ENCODE peak calls at places on chromosomes 2 and 18, in four cellular contexts. J is stomach, Q is upper lobe of left lung, E is tibial nerve. I is an unnamed sample.

GRCh38 chr2:40128796-40129195 is 323.1 kb downstream of the SLC8A1 start:
- DNase-seq in J (no peak), Q (no peak), E (no peak), I (no peak)

GRCh38 chr2:17894005-17894404 is 15.5 kb downstream of the KCNS3 start:
- DNase-seq in J (no peak), Q (no peak), E (no peak), I (no peak)

GRCh38 chr2:160228141-160228963 is 28.3 kb upstream of the ITGB6 start:
- DNase-seq in J (no peak), Q (no peak), E (no peak), I (peak; percentile 58)

GRCh38 chr2:12330916-12331315 is 385.8 kb upstream of the TRIB2 start:
- DNase-seq in J (no peak), Q (no peak), E (no peak), I (no peak)

GRCh38 chr2:53515435-53516332 is 251.9 kb upstream of the CHAC2 start:
- DNase-seq in J (no peak), Q (no peak), E (no peak), I (no peak)

GRCh38 chr18:32443356-32443755 is 27.3 kb downstream of the GAREM1 start:
- DNase-seq in J (no peak), Q (no peak), E (no peak), I (no peak)

GRCh38 chr2:142907653-142908052 is 30.2 kb downstream of the KYNU start:
- DNase-seq in J (no peak), Q (no peak), E (no peak), I (no peak)

GRCh38 chr2:230913812-230914211 is 11.2 kb downstream of the GPR55 start:
- DNase-seq in J (peak; percentile 17), Q (peak; percentile 8), E (no peak), I (no peak)

GRCh38 chr2:121944072-121944829 is 188.8 kb downstream of the TSN start:
- DNase-seq in J (no peak), Q (no peak), E (peak; percentile 18), I (peak; percentile 14)

GRCh38 chr18:44637210-44638051 is 43.3 kb upstream of the SETBP1 start:
- DNase-seq in J (no peak), Q (no peak), E (no peak), I (peak; percentile 28)

GRCh38 chr2:205700331-205701132 is 18.2 kb downstream of the NRP2 start:
- DNase-seq in J (no peak), Q (peak; percentile 50), E (no peak), I (peak; percentile 41)

GRCh38 chr2:67600472-67600871 is 203.3 kb downstream of the ETAA1 start:
- DNase-seq in J (no peak), Q (no peak), E (no peak), I (no peak)

GRCh38 chr2:223054193-223054781 is 2.3 kb downstream of the KCNE4 start:
- DNase-seq in J (no peak), Q (peak; percentile 64), E (peak; percentile 85), I (no peak)

GRCh38 chr18:31206787-31207381 is 44.2 kb upstream of the DSC1 start:
- DNase-seq in J (peak; percentile 81), Q (peak; percentile 89), E (peak; percentile 13), I (peak; percentile 58)

GRCh38 chr2:96947949-96948348 is 38.4 kb downstream of the FAM178B start:
- DNase-seq in J (no peak), Q (no peak), E (no peak), I (no peak)

GRCh38 chr2:136891100-136891499 is 125.8 kb downstream of the THSD7B start:
- DNase-seq in J (no peak), Q (no peak), E (no peak), I (no peak)

GRCh38 chr2:108217211-108217610 is 22.6 kb upstream of the SULT1C3 start:
- DNase-seq in J (no peak), Q (no peak), E (no peak), I (no peak)

GRCh38 chr18:32389868-32390267 is 80.8 kb downstream of the GAREM1 start:
- DNase-seq in J (peak; percentile 92), Q (peak; percentile 83), E (no peak), I (no peak)

GRCh38 chr2:214772443-214773034 is 36.9 kb downstream of the BARD1 start:
- DNase-seq in J (no peak), Q (no peak), E (no peak), I (no peak)

GRCh38 chr2:147939313-147939712 is 81.2 kb downstream of the ORC4 start:
- DNase-seq in J (no peak), Q (no peak), E (no peak), I (no peak)

GRCh38 chr2:145380436-145381017 is 860.6 kb upstream of the ZEB2 start:
- DNase-seq in J (no peak), Q (no peak), E (no peak), I (peak; percentile 58)

GRCh38 chr2:7116516-7116915 is 199.3 kb downstream of the RNF144A start:
- DNase-seq in J (no peak), Q (no peak), E (no peak), I (no peak)

GRCh38 chr2:101152195-101153076 is 1.3 kb upstream of the TBC1D8 start:
- DNase-seq in J (peak; percentile 48), Q (peak; percentile 74), E (peak; percentile 48), I (peak; percentile 79)

GRCh38 chr2:132009874-132010521 is 151.8 kb downstream of the ANKRD30BL start:
- DNase-seq in J (no peak), Q (no peak), E (no peak), I (no peak)

GRCh38 chr18:55486936-55487335 is 101.1 kb downstream of the TCF4 start:
- DNase-seq in J (no peak), Q (no peak), E (no peak), I (no peak)

GRCh38 chr18:21243041-21243431 is 1.0 kb downstream of the GREB1L start:
- DNase-seq in J (no peak), Q (no peak), E (no peak), I (peak; percentile 11)

GRCh38 chr2:152573168-152573567 is 144.1 kb downstream of the PRPF40A start:
- DNase-seq in J (no peak), Q (peak; percentile 42), E (peak; percentile 40), I (peak; percentile 58)

GRCh38 chr2:46521215-46521683 is 41.9 kb downstream of the TMEM247 start:
- DNase-seq in J (peak; percentile 50), Q (peak; percentile 72), E (peak; percentile 81), I (no peak)

GRCh38 chr2:213232649-213233437 is 51.4 kb upstream of the SPAG16 start:
- DNase-seq in J (no peak), Q (no peak), E (no peak), I (no peak)

GRCh38 chr2:240130393-240131195 is 5.5 kb downstream of the COPS9 start:
- DNase-seq in J (no peak), Q (peak; percentile 18), E (no peak), I (no peak)

GRCh38 chr2:171541202-171541884 is 19.1 kb downstream of the CYBRD1 start:
- DNase-seq in J (no peak), Q (no peak), E (no peak), I (peak; percentile 52)

GRCh38 chr2:135863231-135863630 is 13.0 kb downstream of the MCM6 start:
- DNase-seq in J (no peak), Q (no peak), E (no peak), I (no peak)

GRCh38 chr18:57802166-57802868 is 798 bp downstream of the ATP8B1 start:
- DNase-seq in J (no peak), Q (no peak), E (no peak), I (no peak)

GRCh38 chr2:240275386-240275785 is 134.9 kb upstream of the OTOS start:
- DNase-seq in J (no peak), Q (no peak), E (no peak), I (no peak)

GRCh38 chr2:88398122-88398655 is 54.3 kb downstream of the FOXI3 start:
- DNase-seq in J (no peak), Q (no peak), E (no peak), I (no peak)

GRCh38 chr2:85600951-85601770 is 1.3 kb downstream of the TMEM150A start:
- DNase-seq in J (no peak), Q (no peak), E (no peak), I (no peak)

GRCh38 chr2:85600235-85600575 is 2.3 kb downstream of the TMEM150A start:
- DNase-seq in J (no peak), Q (no peak), E (no peak), I (no peak)

GRCh38 chr2:85604568-85605339 is 2.3 kb upstream of the TMEM150A start:
- DNase-seq in J (no peak), Q (no peak), E (no peak), I (no peak)

GRCh38 chr2:85601771-85602475 is 575 bp downstream of the TMEM150A start:
- DNase-seq in J (peak; percentile 76), Q (peak; percentile 77), E (no peak), I (peak; percentile 51)

DNA sequence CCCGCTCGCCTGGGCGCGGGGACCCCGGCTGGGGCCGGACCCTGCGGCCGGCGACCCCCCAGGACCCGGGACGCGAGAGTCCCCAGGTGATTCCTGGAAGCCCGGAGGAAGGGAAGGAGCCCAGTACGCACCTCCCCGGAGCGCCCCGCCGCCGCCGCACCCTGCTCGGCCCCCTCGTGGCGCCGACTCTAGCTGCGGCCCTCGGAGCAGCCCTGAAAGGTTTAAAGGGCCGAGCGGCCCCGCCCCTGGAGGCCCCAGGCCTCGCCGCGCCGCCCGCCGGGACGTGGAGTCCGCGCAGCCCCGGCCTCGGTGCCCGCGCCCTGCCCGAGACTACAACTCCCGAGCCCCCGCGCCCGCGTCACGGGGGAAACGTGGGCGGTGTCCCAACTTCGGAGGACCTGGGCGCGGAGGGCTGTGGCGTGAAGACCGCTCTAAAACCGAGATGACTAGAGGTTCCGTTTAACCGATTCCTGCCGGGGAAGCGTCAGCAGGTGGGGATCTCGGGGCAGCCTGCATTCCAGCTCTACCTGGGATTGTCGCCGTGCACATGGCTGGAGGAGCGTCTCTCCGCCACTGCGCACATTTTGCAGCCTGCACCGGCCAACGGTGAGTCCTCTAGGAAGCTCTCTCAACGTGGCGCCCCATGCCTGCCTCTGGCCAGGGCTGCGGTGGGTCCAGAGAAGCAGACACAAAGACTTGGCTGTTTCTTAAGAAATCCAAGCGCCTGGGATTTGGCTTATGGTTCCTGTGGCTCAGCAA is at the start of gene TMEM150A:
- DNase-seq in J (peak; percentile 96), Q (peak; percentile 97), E (peak; percentile 91), I (peak; percentile 88)
- TF ChIP-seq EP300 in J (no peak), Q (no peak), E (peak; percentile 85), I (no peak)

GRCh38 chr2:216572582-216573578 is 60.3 kb upstream of the IGFBP2 start:
- DNase-seq in J (peak; percentile 91), Q (peak; percentile 40), E (peak; percentile 60), I (no peak)
- TF ChIP-seq EP300 in J (peak; percentile 47), Q (peak; percentile 61), E (peak; percentile 82), I (no peak)

DNA sequence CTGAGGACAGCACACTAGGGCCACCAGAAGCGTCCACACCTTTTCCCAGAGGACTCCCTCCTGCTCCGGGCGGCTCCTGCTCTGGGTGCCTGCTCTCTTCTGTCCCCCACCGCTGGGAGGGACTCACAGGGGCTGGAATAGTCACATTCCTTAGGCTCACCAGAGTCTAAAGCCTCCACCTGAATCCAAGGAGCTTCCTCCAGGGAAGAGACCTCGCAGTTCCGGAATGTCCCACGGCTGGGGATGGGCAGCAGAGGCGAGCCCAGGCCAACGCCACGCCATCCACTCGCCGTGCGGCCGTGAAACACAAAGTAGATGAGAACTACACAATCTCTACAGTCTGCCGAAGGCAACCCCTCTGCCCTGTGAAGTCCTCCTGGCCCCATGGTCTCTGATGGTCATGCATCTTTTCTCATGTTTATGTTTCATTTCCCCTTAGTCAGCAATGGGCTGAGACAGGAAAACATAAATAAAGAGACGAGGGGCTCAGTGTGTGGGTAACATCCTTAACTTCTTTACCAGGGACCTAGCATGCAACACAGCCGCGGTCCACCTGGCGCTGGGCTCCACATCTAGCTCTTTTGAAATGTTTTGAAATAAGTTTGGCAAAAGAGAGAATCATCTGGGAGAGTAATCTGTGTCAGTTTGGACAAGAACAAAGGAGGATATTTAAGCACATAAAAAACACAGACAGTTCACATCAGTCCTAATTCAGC is 98.4 kb downstream of the PXDN start:
- DNase-seq in J (no peak), Q (peak; percentile 15), E (no peak), I (no peak)
- TF ChIP-seq EP300 in J (no peak), Q (no peak), E (peak; percentile 8), I (no peak)

GRCh38 chr2:217868265-217868892 is 134.4 kb downstream of the TNS1 start:
- DNase-seq in J (no peak), Q (no peak), E (no peak), I (no peak)
- TF ChIP-seq EP300 in J (no peak), Q (no peak), E (no peak), I (no peak)